ENCODE peak calls at places on chromosomes 6 and 20, in nine cellular contexts. B, T, S, J, L, R, F, P and W are unnamed samples. For H3K4me1, the result is how much of the 10 kb centered on the place peaks cover.

GRCh38 chr6:52457096-52457495 is 37.0 kb downstream of the EFHC1 start:
- DNase-seq in T (no peak), L (no peak), F (no peak), B (no peak), P (no peak), J (peak), S (no peak), R (no peak), W (no peak)

GRCh38 chr20:41951615-41952014 is 333.4 kb upstream of the CHD6 start:
- DNase-seq in F (no peak), R (no peak), P (no peak), L (no peak), J (no peak), T (no peak), S (no peak), B (no peak), W (no peak)

GRCh38 chr20:56400001-56400640 is 7.7 kb downstream of the CSTF1 start:
- DNase-seq in J (peak), F (peak), B (peak), P (peak), L (no peak), S (peak), T (no peak), R (peak), W (peak)

GRCh38 chr20:6765469-6766058 is 1.9 kb upstream of the BMP2 start:
- DNase-seq in F (no peak), P (no peak), B (peak), J (peak), R (no peak), T (no peak), S (peak), L (no peak), W (no peak)

GRCh38 chr6:12751694-12752304 is 35.2 kb downstream of the PHACTR1 start:
- DNase-seq in L (peak), B (peak), J (peak), P (peak), S (peak), T (peak), R (peak), F (peak), W (peak)

GRCh38 chr6:72741083-72741482 is 119.2 kb downstream of the KCNQ5 start:
- DNase-seq in S (no peak), F (no peak), J (no peak), B (no peak), P (no peak), R (no peak), T (no peak), L (no peak), W (no peak)

GRCh38 chr6:156618600-156619205 is 158.5 kb upstream of the ARID1B start:
- DNase-seq in L (no peak), B (peak), T (no peak), R (no peak), S (peak), P (peak), F (no peak), J (no peak), W (no peak)

GRCh38 chr6:139011980-139012379 is 16.6 kb upstream of the ABRACL start:
- DNase-seq in L (no peak), T (no peak), P (no peak), R (no peak), S (no peak), F (no peak), B (no peak), J (no peak), W (no peak)

GRCh38 chr6:109241199-109241598 is 141.1 kb downstream of the CD164 start:
- DNase-seq in R (no peak), J (no peak), B (no peak), T (no peak), S (peak), F (no peak), P (no peak), L (no peak), W (no peak)

GRCh38 chr6:157983439-157984119 is 1.9 kb downstream of the SYNJ2 start:
- DNase-seq in F (no peak), J (no peak), T (no peak), B (no peak), R (no peak), P (no peak), L (no peak), S (peak), W (no peak)

GRCh38 chr6:8623441-8623840 is 188.1 kb upstream of the SLC35B3 start:
- DNase-seq in P (no peak), J (no peak), B (no peak), R (no peak), L (no peak), F (no peak), T (no peak), S (no peak), W (no peak)

GRCh38 chr20:48818481-48818987 is 9.3 kb downstream of the PREX1 start:
- DNase-seq in B (no peak), S (no peak), F (no peak), R (no peak), J (no peak), L (no peak), P (no peak), T (no peak), W (no peak)

GRCh38 chr6:12450446-12450845 is 160.3 kb downstream of the EDN1 start:
- DNase-seq in B (no peak), L (no peak), R (no peak), T (no peak), S (no peak), J (no peak), F (no peak), P (no peak), W (no peak)

GRCh38 chr20:6100261-6100660 is 22.6 kb downstream of the FERMT1 start:
- DNase-seq in J (no peak), P (no peak), R (no peak), S (no peak), L (no peak), B (no peak), T (no peak), F (no peak), W (no peak)

GRCh38 chr6:66825539-66825938 is 1118.5 kb upstream of the EYS start:
- DNase-seq in S (no peak), L (no peak), B (no peak), T (peak), J (no peak), P (no peak), F (no peak), R (no peak), W (no peak)

GRCh38 chr6:22153384-22154158 is 143.3 kb downstream of the PRL start:
- DNase-seq in F (no peak), P (no peak), J (no peak), R (no peak), S (no peak), L (no peak), B (no peak), T (no peak), W (no peak)

GRCh38 chr20:21234816-21235215 is 68.3 kb upstream of the XRN2 start:
- DNase-seq in T (no peak), F (no peak), J (no peak), P (no peak), S (no peak), R (no peak), L (no peak), B (peak), W (no peak)

GRCh38 chr6:76861403-76861802 is 601.9 kb downstream of the HTR1B start:
- DNase-seq in P (peak), F (no peak), L (no peak), S (no peak), T (no peak), J (peak), R (peak), B (peak), W (no peak)

GRCh38 chr6:31970604-31971271 is 1.2 kb downstream of the DXO start:
- DNase-seq in J (no peak), T (no peak), B (peak), P (peak), F (no peak), L (no peak), S (no peak), R (peak), W (no peak)

GRCh38 chr20:59371429-59371828 is 71.0 kb downstream of the EDN3 start:
- DNase-seq in T (no peak), F (no peak), L (no peak), S (no peak), J (no peak), B (no peak), R (no peak), P (no peak), W (no peak)

GRCh38 chr6:148200302-148200701 is 142.3 kb upstream of the SASH1 start:
- DNase-seq in F (no peak), T (no peak), R (peak), S (no peak), B (no peak), J (no peak), P (peak), L (no peak), W (no peak)

GRCh38 chr6:169641461-169642085 is 60.3 kb downstream of the WDR27 start:
- DNase-seq in T (no peak), B (no peak), L (no peak), F (no peak), R (no peak), J (no peak), S (no peak), P (no peak), W (no peak)

GRCh38 chr20:38764563-38765355 is 16.5 kb downstream of the ACTR5 start:
- DNase-seq in T (no peak), S (peak), F (no peak), L (no peak), J (peak), P (no peak), B (peak), R (peak), W (no peak)

DNA sequence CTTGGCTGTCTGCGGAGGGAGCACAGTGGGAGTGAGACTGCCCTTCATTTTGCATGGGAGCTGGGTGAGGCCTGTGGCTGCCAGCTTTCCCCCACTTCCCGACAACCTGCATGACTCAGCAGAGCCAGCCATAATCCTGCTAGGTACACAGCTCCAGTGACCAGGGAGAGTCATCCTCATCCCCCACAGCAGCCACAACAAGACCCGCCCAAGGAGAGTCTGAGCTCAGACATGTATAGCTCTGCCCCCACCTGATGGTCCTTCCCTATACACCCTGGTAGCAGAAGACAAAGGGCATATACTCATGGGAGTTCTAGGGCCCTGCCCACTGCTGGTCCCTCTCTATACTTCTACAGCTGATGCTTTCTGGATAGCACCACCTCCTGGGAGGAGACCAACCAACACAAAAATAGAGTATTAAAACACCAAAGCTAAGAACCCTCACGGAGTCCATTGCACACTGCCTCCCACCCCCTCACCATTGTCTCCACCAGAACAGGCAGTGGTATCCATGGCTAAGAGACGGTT is 29.3 kb upstream of the TPD52L1 start:
- DNase-seq in T (no peak), R (no peak), S (peak), B (peak), L (no peak), P (no peak), F (no peak), J (peak), W (no peak)
- TF ChIP-seq CTCF in T (no peak), R (no peak), S (no peak), B (peak), L (no peak), P (no peak), F (no peak), J (no peak), W (no peak)

GRCh38 chr6:75605635-75606034 is 4.0 kb downstream of the SENP6 start:
- DNase-seq in J (no peak), P (no peak), R (no peak), B (no peak), F (no peak), T (no peak), L (no peak), S (no peak), W (no peak)
- H3K4me1 ChIP-seq in J (half or more), P (under half), R (half or more), B (under half), F (under half), T (under half), L (half or more), S (under half), W (under half)

GRCh38 chr6:26270121-26270861 is 94.7 kb upstream of the BTN3A2 start:
- DNase-seq in T (no peak), S (no peak), F (no peak), L (no peak), R (no peak), J (no peak), P (peak), B (peak), W (no peak)
- TF ChIP-seq CTCF in T (no peak), S (peak), F (no peak), L (no peak), R (no peak), J (no peak), P (peak), B (peak), W (no peak)

DNA sequence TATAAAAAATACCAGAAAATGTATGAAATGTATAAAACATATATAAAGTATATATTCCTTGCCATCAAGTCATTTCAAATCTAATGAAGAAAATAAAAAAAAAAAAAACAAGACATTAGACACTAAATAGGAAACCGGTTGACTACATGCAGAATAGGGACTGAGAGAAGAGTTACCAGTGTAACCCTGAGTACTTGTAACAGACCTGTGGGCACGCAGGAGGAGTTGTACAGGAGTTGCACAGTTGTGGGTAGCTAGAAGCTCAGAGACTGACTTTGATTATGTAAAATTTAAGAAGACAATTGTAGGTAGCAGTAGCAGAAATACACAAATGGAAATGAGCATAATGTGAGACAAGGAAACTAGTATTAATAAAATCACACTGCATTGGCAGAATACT is 112.4 kb upstream of the DST start:
- DNase-seq in R (no peak), L (no peak), J (no peak), S (no peak), P (no peak), B (no peak), T (no peak), F (no peak), W (no peak)
- H3K4me1 ChIP-seq in R (under half), L (half or more), J (under half), S (under half), P (under half), B (under half), T (under half), F (under half), W (half or more)

GRCh38 chr20:31449511-31450128 is 9.2 kb downstream of the DEFB123 start:
- DNase-seq in T (no peak), S (no peak), L (no peak), F (no peak), B (no peak), R (no peak), J (peak), P (no peak), W (no peak)

GRCh38 chr20:31452575-31452974 is 12.1 kb downstream of the DEFB123 start:
- DNase-seq in S (peak), L (no peak), J (no peak), P (no peak), B (no peak), R (no peak), T (no peak), F (no peak), W (no peak)

GRCh38 chr20:31454374-31454773 is 13.9 kb downstream of the DEFB123 start:
- DNase-seq in R (no peak), B (no peak), L (no peak), T (no peak), S (no peak), J (no peak), F (no peak), P (no peak), W (no peak)
- TF ChIP-seq CTCF in R (no peak), B (no peak), L (no peak), T (no peak), S (no peak), J (peak), F (no peak), P (no peak), W (no peak)

GRCh38 chr6:56806368-56806767 is 148.5 kb upstream of the BEND6 start:
- DNase-seq in F (no peak), B (no peak), P (no peak), S (no peak), L (no peak), R (no peak), T (no peak), J (no peak), W (no peak)
- H3K4me1 ChIP-seq in F (under half), B (under half), P (under half), S (under half), L (half or more), R (under half), T (under half), J (under half), W (under half)

DNA sequence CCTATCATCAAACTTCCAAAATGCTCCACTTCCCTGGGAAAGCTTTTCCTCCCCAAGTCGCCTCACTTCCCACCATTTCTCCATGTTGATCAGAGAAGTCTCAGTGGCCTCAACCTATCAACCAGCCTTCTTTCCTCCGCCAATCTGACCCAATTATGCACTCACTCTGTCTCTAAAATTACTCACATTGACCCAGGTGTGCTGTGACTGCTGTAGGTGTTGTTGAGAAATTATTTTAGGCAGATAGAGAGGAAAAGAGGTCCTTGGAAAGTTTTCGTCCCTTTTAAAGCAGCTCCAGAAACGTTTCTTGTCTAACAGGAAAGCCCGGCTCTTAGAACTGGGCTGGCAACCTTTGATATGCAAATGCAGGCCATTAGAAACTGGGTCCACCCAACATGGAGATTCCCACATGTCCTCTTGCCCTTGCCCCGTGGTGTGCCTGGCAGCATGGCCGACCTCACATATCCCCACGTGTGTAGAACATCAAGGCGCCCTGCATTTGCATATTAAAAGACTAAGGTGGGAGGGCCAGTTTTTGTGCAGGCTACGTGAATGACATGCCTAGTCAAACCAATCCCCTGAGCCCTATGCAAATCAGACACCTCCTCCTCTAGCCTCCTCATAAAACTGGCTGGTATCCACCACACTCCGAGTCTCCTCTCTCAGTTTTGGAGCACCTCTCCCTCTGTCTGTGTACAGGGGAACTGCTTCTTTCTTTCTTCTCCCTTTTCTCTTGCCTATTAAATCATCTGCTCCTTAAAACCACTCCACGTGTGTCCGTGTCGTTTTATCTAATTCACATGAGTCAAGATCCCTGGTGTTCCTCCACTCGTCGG is 12.9 kb downstream of the IPCEF1 start:
- DNase-seq in B (peak), S (peak), R (peak), T (peak), P (peak), L (no peak), J (no peak), F (peak), W (no peak)
- TF ChIP-seq CTCF in B (peak), S (peak), R (peak), T (no peak), P (peak), L (no peak), J (peak), F (no peak), W (peak)

GRCh38 chr6:18153311-18153703 is 1.6 kb downstream of the TPMT start:
- DNase-seq in R (no peak), J (no peak), F (no peak), P (no peak), T (no peak), S (no peak), L (no peak), B (no peak), W (no peak)
- H3K4me1 ChIP-seq in R (under half), J (under half), F (under half), P (under half), T (under half), S (under half), L (under half), B (under half), W (under half)